ENCODE peak calls at places on chromosomes 11 and 22, in four cellular contexts. B, V, E and J are unnamed samples.
A peak's percentile ranks its signal among the peaks of the same experiment; 100 is the strongest.

GRCh38 chr11:105811242-105811641 is 201.4 kb downstream of the GRIA4 start:
- DNase-seq in B (no peak), E (no peak), V (no peak), J (no peak)

GRCh38 chr11:121445071-121445768 is 6.9 kb upstream of the SORL1 start:
- DNase-seq in V (no peak), E (no peak), B (no peak), J (no peak)

GRCh38 chr11:9616858-9617257 is 43.4 kb downstream of the WEE1 start:
- DNase-seq in B (no peak), V (no peak), E (no peak), J (no peak)

GRCh38 chr11:64152841-64153691 is 12.8 kb downstream of the MACROD1 start:
- DNase-seq in E (peak; percentile 96), V (peak; percentile 72), B (peak; percentile 25), J (no peak)

GRCh38 chr11:1222491-1223345 is at the start of gene MUC5B:
- DNase-seq in V (peak; percentile 51), B (no peak), E (no peak), J (no peak)

GRCh38 chr11:19903620-19904069 is 191.0 kb downstream of the NAV2 start:
- DNase-seq in E (peak; percentile 79), V (peak; percentile 72), B (peak; percentile 82), J (peak; percentile 57)

GRCh38 chr22:49010086-49010863 is 817.4 kb downstream of the BRD1 start:
- DNase-seq in B (no peak), E (no peak), V (peak; percentile 26), J (no peak)

GRCh38 chr11:3165152-3165705 is at the start of gene OSBPL5:
- DNase-seq in B (peak; percentile 69), E (peak; percentile 95), V (no peak), J (peak; percentile 54)

GRCh38 chr11:66856496-66857233 is at the start of gene LRFN4:
- DNase-seq in V (no peak), B (no peak), E (peak; percentile 81), J (no peak)

GRCh38 chr11:47132490-47132889 is 44.2 kb downstream of the ARFGAP2 start:
- DNase-seq in E (no peak), B (no peak), V (no peak), J (no peak)

GRCh38 chr11:6488831-6489230 is 7.5 kb downstream of the TIMM10B start:
- DNase-seq in V (peak; percentile 54), E (no peak), B (no peak), J (no peak)

GRCh38 chr11:18065572-18065971 is 19.5 kb upstream of the TPH1 start:
- DNase-seq in B (no peak), E (no peak), V (no peak), J (no peak)

GRCh38 chr11:88179141-88179540 is 3.9 kb upstream of the RAB38 start:
- DNase-seq in V (no peak), E (no peak), B (peak; percentile 33), J (no peak)

GRCh38 chr11:129973068-129973467 is 29.6 kb downstream of the PRDM10 start:
- DNase-seq in E (no peak), V (no peak), B (no peak), J (no peak)

GRCh38 chr11:93922830-93923229 is 72.4 kb upstream of the VSTM5 start:
- DNase-seq in B (no peak), V (no peak), E (no peak), J (no peak)

GRCh38 chr11:18222814-18223421 is 13.7 kb downstream of the SAA4 start:
- DNase-seq in B (no peak), V (no peak), E (no peak), J (no peak)

GRCh38 chr11:126391286-126391954 is 35.9 kb downstream of the ST3GAL4 start:
- DNase-seq in E (no peak), B (no peak), V (no peak), J (no peak)

GRCh38 chr11:8087756-8088155 is 6.7 kb downstream of the TUB start:
- DNase-seq in E (no peak), V (no peak), B (no peak), J (no peak)

GRCh38 chr22:39317756-39318506 is 1.5 kb downstream of the RPL3 start:
- DNase-seq in E (no peak), B (peak; percentile 60), V (no peak), J (peak; percentile 39)

GRCh38 chr11:42528471-42528870 is 783.3 kb upstream of the API5 start:
- DNase-seq in E (no peak), B (no peak), V (no peak), J (no peak)

GRCh38 chr22:47612136-47612910 is 849.9 kb downstream of the TBC1D22A start:
- DNase-seq in E (no peak), V (no peak), B (no peak), J (no peak)

GRCh38 chr11:9047986-9048522 is 43.3 kb downstream of the SCUBE2 start:
- DNase-seq in B (peak; percentile 79), V (no peak), E (peak; percentile 41), J (no peak)

GRCh38 chr11:12526789-12527188 is 147.4 kb upstream of the TEAD1 start:
- DNase-seq in E (peak; percentile 83), V (no peak), B (peak; percentile 84), J (peak; percentile 71)

GRCh38 chr22:49966716-49967332 is 6.3 kb downstream of the PIM3 start:
- DNase-seq in V (peak; percentile 83), E (no peak), B (peak; percentile 59), J (no peak)

GRCh38 chr11:44893250-44894216 is 57.1 kb downstream of the TP53I11 start:
- DNase-seq in B (no peak), V (no peak), E (no peak), J (no peak)